ENCODE peak calls at places on chromosome 21, in seven cellular contexts. S is NCI-H69; W is T-helper 9 cell; Z is GDM1; X is NCI-H1436; Y is kidney glomerular epithelial cell; B is activated T-helper 1 cell treated with anti-CD3 and anti-CD28 coated beads, Interleukin-12 subunit alpha, Interleukin-12 subunit beta, Interleukin-2, Interleukin-4 antibody, amounts not matched to agents 30 ng/mL and 10 ng/mL and 1 ng/mL, durations not matched to agents 14 hours and 24 hours and 36 hours. K is an unnamed sample.

GRCh38 chr21:37207441-37208009 is 59.6 kb downstream of the VPS26C start:
- DNase-seq in S (no peak), W (no peak), Z (no peak), X (no peak), Y (no peak), B (no peak), K (peak; percentile 69)

GRCh38 chr21:44496900-44497550 is 41.7 kb downstream of the LRRC3 start:
- DNase-seq in S (peak; percentile 83), W (no peak), Z (no peak), X (peak; percentile 70), Y (no peak), B (no peak), K (no peak)

GRCh38 chr21:44697811-44698734 is 1.1 kb downstream of the KRTAP10-12 start:
- DNase-seq in S (peak; percentile 95), W (no peak), Z (no peak), X (no peak), Y (no peak), B (no peak), K (no peak)

GRCh38 chr21:44533121-44533890 is 6.7 kb downstream of the KRTAP10-1 start:
- DNase-seq in S (no peak), W (no peak), Z (no peak), X (no peak), Y (no peak), B (no peak), K (no peak)

GRCh38 chr21:36487641-36488307 is 7.9 kb upstream of the CLDN14 start:
- DNase-seq in S (peak; percentile 62), W (no peak), Z (no peak), X (no peak), Y (no peak), B (no peak), K (no peak)

GRCh38 chr21:26555554-26555953 is 17.5 kb downstream of the CYYR1 start:
- DNase-seq in S (peak; percentile 36), W (no peak), Z (no peak), X (no peak), Y (no peak), B (no peak), K (no peak)

GRCh38 chr21:37687001-37687400 is 229.3 kb downstream of the KCNJ6 start:
- DNase-seq in S (no peak), W (no peak), Z (no peak), X (no peak), Y (no peak), B (no peak), K (no peak)

GRCh38 chr21:42833439-42833815 is 45.9 kb downstream of the WDR4 start:
- DNase-seq in S (peak; percentile 75), W (peak; percentile 21), Z (no peak), X (peak; percentile 45), Y (no peak), B (peak; percentile 40), K (no peak)

GRCh38 chr21:43667191-43667904 is 8.0 kb downstream of the RRP1B start:
- DNase-seq in S (no peak), W (no peak), Z (no peak), X (no peak), Y (no peak), B (no peak), K (no peak)

GRCh38 chr21:18521204-18521603 is 117.6 kb upstream of the TMPRSS15 start:
- DNase-seq in S (peak; percentile 42), W (no peak), Z (no peak), X (no peak), Y (no peak), B (no peak), K (no peak)